ENCODE peak calls at places on chromosomes 16 and 17, in eight cellular contexts. X, P, J, K, H, E, T and G are unnamed samples.
A peak's percentile ranks its signal among the peaks of the same experiment; 100 is the strongest.

GRCh38 chr17:50614471-50615051 is 20.1 kb upstream of the ABCC3 start:
- DNase-seq in X (no peak), P (no peak), J (no peak), K (no peak), H (no peak), E (no peak), T (no peak), G (no peak)

GRCh38 chr17:33987162-33987561 is 267.9 kb upstream of the CCL2 start:
- DNase-seq in X (no peak), P (no peak), J (no peak), K (no peak), H (no peak), E (no peak), T (no peak), G (no peak)

GRCh38 chr17:17904171-17905035 is 67.6 kb upstream of the SREBF1 start:
- DNase-seq in X (no peak), P (no peak), J (no peak), K (no peak), H (peak; percentile 46), E (no peak), T (no peak), G (no peak)

GRCh38 chr17:22703204-22703603 is 1010.9 kb downstream of the KCNJ18 start:
- DNase-seq in X (no peak), P (no peak), J (no peak), K (no peak), H (no peak), E (no peak), T (no peak), G (no peak)

GRCh38 chr17:64410750-64411490 is 20.3 kb upstream of the PECAM1 start:
- DNase-seq in X (no peak), P (no peak), J (peak; percentile 31), K (no peak), H (no peak), E (no peak), T (no peak), G (no peak)

GRCh38 chr17:2900842-2901241 is 104.6 kb downstream of the RAP1GAP2 start:
- DNase-seq in X (no peak), P (no peak), J (no peak), K (no peak), H (no peak), E (no peak), T (no peak), G (no peak)

GRCh38 chr16:13118091-13118490 is 216.7 kb downstream of the SHISA9 start:
- DNase-seq in X (no peak), P (no peak), J (no peak), K (no peak), H (no peak), E (no peak), T (no peak), G (no peak)

GRCh38 chr16:28258571-28258970 is 33.8 kb upstream of the SBK1 start:
- DNase-seq in X (no peak), P (no peak), J (no peak), K (peak; percentile 4), H (no peak), E (no peak), T (peak; percentile 56), G (peak; percentile 96)

GRCh38 chr16:4699030-4699556 is 5.7 kb downstream of the NUDT16L1 start:
- DNase-seq in X (no peak), P (no peak), J (no peak), K (no peak), H (peak; percentile 47), E (no peak), T (no peak), G (no peak)

GRCh38 chr17:52157603-52158449 is 688 bp downstream of the CA10 start:
- DNase-seq in X (no peak), P (no peak), J (no peak), K (no peak), H (peak; percentile 56), E (no peak), T (no peak), G (no peak)

GRCh38 chr17:53950207-53950857 is 127.6 kb downstream of the KIF2B start:
- DNase-seq in X (no peak), P (no peak), J (no peak), K (no peak), H (no peak), E (no peak), T (no peak), G (no peak)

GRCh38 chr17:39400547-39401411 is 647 bp downstream of the FBXL20 start:
- DNase-seq in X (no peak), P (no peak), J (peak; percentile 74), K (no peak), H (peak; percentile 81), E (peak; percentile 29), T (no peak), G (peak; percentile 18)

GRCh38 chr16:84847554-84848415 is 28.0 kb downstream of the CRISPLD2 start:
- DNase-seq in X (no peak), P (no peak), J (no peak), K (no peak), H (no peak), E (no peak), T (no peak), G (no peak)

GRCh38 chr16:54932737-54933254 is 2.1 kb downstream of the IRX5 start:
- DNase-seq in X (no peak), P (no peak), J (peak; percentile 73), K (no peak), H (peak; percentile 72), E (peak; percentile 35), T (no peak), G (no peak)
- TF ChIP-seq CTCF in X (no peak), P (no peak), J (no peak), K (no peak), H (no peak), E (no peak), T (no peak), G (no peak)

GRCh38 chr17:59765038-59765437 is 57.6 kb downstream of the VMP1 start:
- DNase-seq in X (no peak), P (no peak), J (no peak), K (peak; percentile 53), H (no peak), E (no peak), T (no peak), G (no peak)

GRCh38 chr17:59763861-59764260 is 56.4 kb downstream of the VMP1 start:
- DNase-seq in X (no peak), P (no peak), J (no peak), K (peak; percentile 95), H (no peak), E (peak; percentile 91), T (no peak), G (no peak)

GRCh38 chr17:59767176-59767575 is 59.7 kb downstream of the VMP1 start:
- DNase-seq in X (no peak), P (no peak), J (no peak), K (no peak), H (no peak), E (no peak), T (no peak), G (no peak)

GRCh38 chr17:59764292-59764741 is 56.9 kb downstream of the VMP1 start:
- DNase-seq in X (no peak), P (no peak), J (no peak), K (peak; percentile 37), H (no peak), E (peak; percentile 67), T (no peak), G (no peak)

DNA sequence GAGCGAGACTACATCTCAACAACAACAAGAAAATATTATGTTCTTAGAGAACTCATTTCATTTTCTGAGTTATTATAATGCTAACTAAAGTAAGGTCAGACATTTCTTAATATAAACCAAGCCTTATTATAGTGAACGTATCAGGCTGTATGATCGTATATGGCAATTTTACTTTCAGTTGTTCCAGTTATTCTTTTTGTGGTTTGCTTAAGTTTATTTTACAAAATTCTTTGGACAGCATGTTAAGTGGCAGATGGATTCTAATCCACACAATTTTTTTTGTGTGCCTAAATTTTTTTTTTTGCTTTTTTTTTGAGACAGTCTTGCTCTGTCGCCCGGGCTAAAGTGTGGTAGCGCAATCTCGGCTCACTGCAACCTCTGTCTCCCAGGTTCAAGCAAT is 59.0 kb downstream of the VMP1 start:
- DNase-seq in X (no peak), P (no peak), J (no peak), K (peak; percentile 65), H (no peak), E (no peak), T (no peak), G (no peak)
- H3K27ac ChIP-seq in X (no peak overlapping the region), P (no peak overlapping the region), J (peak overlapping the region; percentile 2), K (peak overlapping the region; percentile 99), H (no peak overlapping the region), E (no peak overlapping the region), T (no peak overlapping the region), G (no peak overlapping the region)

DNA sequence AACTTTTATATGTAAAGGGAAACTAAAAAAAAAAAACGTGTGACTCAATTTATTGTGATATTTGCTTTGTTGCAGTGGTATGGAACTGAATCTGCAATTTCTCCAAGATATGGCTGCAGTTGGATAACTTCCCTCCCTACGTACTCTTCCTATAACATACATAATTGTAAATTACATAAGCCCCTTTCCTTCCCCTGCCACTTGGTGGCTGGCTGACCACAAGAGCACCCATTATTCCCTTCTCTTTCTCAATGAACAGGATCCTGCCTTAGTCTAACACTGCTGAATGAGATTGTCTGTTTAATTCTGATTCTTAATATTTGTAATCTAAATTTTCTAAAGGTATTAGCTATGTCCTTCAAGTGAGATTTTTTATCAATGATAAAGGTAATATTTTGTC is 27.8 kb downstream of the CCL4 start:
- DNase-seq in X (no peak), P (no peak), J (no peak), K (no peak), H (no peak), E (no peak), T (no peak), G (no peak)
- TF ChIP-seq CTCF in X (no peak), P (no peak), J (no peak), K (no peak), H (no peak), E (no peak), T (no peak), G (no peak)

GRCh38 chr17:20223808-20224328 is 214.7 kb downstream of the SPECC1 start:
- DNase-seq in X (no peak), P (no peak), J (no peak), K (peak; percentile 10), H (no peak), E (peak; percentile 86), T (no peak), G (no peak)
- H3K27ac ChIP-seq in X (peak overlapping the region; percentile 25), P (no peak overlapping the region), J (no peak overlapping the region), K (peak overlapping the region; percentile 1), H (no peak overlapping the region), E (peak overlapping the region; percentile 50), T (no peak overlapping the region), G (no peak overlapping the region)

GRCh38 chr17:55749985-55750384 is 866 bp upstream of the PCTP start:
- DNase-seq in X (no peak), P (no peak), J (no peak), K (no peak), H (no peak), E (no peak), T (no peak), G (no peak)
- TF ChIP-seq CTCF in X (no peak), P (no peak), J (no peak), K (no peak), H (no peak), E (no peak), T (no peak), G (no peak)

DNA sequence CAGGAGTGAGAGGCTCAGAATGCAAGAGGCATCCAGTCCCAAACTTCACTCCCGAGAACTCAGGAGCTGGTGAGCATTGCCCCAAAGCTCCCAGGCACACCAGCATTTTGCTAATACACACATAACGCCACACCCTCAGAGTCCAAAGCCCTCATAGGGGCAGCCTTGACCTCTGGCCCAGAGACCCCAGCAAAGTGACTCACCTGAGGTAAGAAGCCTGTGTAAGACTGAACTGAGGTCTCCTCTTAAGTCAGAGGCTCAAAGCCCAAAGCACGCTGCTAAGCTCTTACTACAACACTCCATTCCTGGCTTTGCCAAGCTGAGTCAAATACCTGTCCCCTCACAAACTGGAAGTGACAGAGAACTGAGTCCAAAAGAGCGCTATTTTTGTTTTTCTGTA is 16.4 kb downstream of the ST3GAL2 start:
- DNase-seq in X (no peak), P (no peak), J (no peak), K (no peak), H (no peak), E (no peak), T (no peak), G (no peak)
- H3K27ac ChIP-seq in X (no peak overlapping the region), P (no peak overlapping the region), J (no peak overlapping the region), K (no peak overlapping the region), H (no peak overlapping the region), E (no peak overlapping the region), T (no peak overlapping the region), G (no peak overlapping the region)